ENCODE peak calls at places on chromosomes 16 and 17, in four cellular contexts. One of them, this sample, is unnamed.

GRCh38 chr16:20430948-20431347 is 20.4 kb upstream of the ACSM2A start:
- DNase-seq in neural progenitor cell: no peak
- DNase-seq in fibroblast of pulmonary artery: no peak
- DNase-seq in heart left ventricle: no peak
- DNase-seq in this sample: no peak

GRCh38 chr17:66906321-66907278 is 57.9 kb upstream of the CACNG4 start:
- DNase-seq in heart left ventricle: peak
- DNase-seq in neural progenitor cell: peak
- DNase-seq in fibroblast of pulmonary artery: peak
- DNase-seq in this sample: peak

GRCh38 chr17:41522301-41523224 is 3.9 kb upstream of the KRT15 start:
- DNase-seq in neural progenitor cell: no peak
- DNase-seq in heart left ventricle: no peak
- DNase-seq in fibroblast of pulmonary artery: no peak
- DNase-seq in this sample: peak

GRCh38 chr16:85611205-85611454 is 2.0 kb upstream of the GSE1 start:
- DNase-seq in heart left ventricle: no peak
- DNase-seq in fibroblast of pulmonary artery: no peak
- DNase-seq in neural progenitor cell: peak
- DNase-seq in this sample: peak

GRCh38 chr17:45269912-45270311 is 8.0 kb upstream of the SPATA32 start:
- DNase-seq in fibroblast of pulmonary artery: no peak
- DNase-seq in heart left ventricle: no peak
- DNase-seq in neural progenitor cell: no peak
- DNase-seq in this sample: no peak

GRCh38 chr16:30697264-30698138 is 1.5 kb upstream of the SRCAP start:
- DNase-seq in neural progenitor cell: no peak
- DNase-seq in heart left ventricle: no peak
- DNase-seq in fibroblast of pulmonary artery: no peak
- DNase-seq in this sample: peak

GRCh38 chr17:19991252-19991885 is 13.7 kb upstream of the AKAP10 start:
- DNase-seq in neural progenitor cell: no peak
- DNase-seq in fibroblast of pulmonary artery: no peak
- DNase-seq in heart left ventricle: no peak
- DNase-seq in this sample: no peak

GRCh38 chr16:72295914-72296313 is 124.0 kb upstream of the PMFBP1 start:
- DNase-seq in heart left ventricle: no peak
- DNase-seq in fibroblast of pulmonary artery: no peak
- DNase-seq in neural progenitor cell: no peak
- DNase-seq in this sample: no peak

GRCh38 chr17:82270651-82271050 is 2.8 kb downstream of the CSNK1D start:
- DNase-seq in heart left ventricle: peak
- DNase-seq in neural progenitor cell: no peak
- DNase-seq in fibroblast of pulmonary artery: no peak
- DNase-seq in this sample: no peak

GRCh38 chr17:77846531-77847085 is 111.9 kb upstream of the TNRC6C start:
- DNase-seq in fibroblast of pulmonary artery: no peak
- DNase-seq in heart left ventricle: no peak
- DNase-seq in neural progenitor cell: no peak
- DNase-seq in this sample: no peak

GRCh38 chr16:57485916-57486857 is at the start of gene DOK4:
- DNase-seq in neural progenitor cell: peak
- DNase-seq in heart left ventricle: peak
- DNase-seq in fibroblast of pulmonary artery: peak
- DNase-seq in this sample: peak

GRCh38 chr16:11297492-11298142 is 16.5 kb upstream of the PRM1 start:
- DNase-seq in neural progenitor cell: peak
- DNase-seq in fibroblast of pulmonary artery: peak
- DNase-seq in heart left ventricle: peak
- DNase-seq in this sample: peak

GRCh38 chr17:78709119-78709681 is 72.9 kb downstream of the CYTH1 start:
- DNase-seq in neural progenitor cell: no peak
- DNase-seq in heart left ventricle: no peak
- DNase-seq in fibroblast of pulmonary artery: no peak
- DNase-seq in this sample: no peak

GRCh38 chr16:66030036-66030435 is 336.5 kb upstream of the CDH5 start:
- DNase-seq in fibroblast of pulmonary artery: peak
- DNase-seq in heart left ventricle: no peak
- DNase-seq in neural progenitor cell: no peak
- DNase-seq in this sample: no peak

GRCh38 chr17:50052241-50052788 is 3.6 kb upstream of the ITGA3 start:
- DNase-seq in neural progenitor cell: no peak
- DNase-seq in heart left ventricle: no peak
- DNase-seq in fibroblast of pulmonary artery: no peak
- DNase-seq in this sample: no peak

GRCh38 chr16:6099102-6099501 is 1001.5 kb upstream of the EEF2KMT start:
- DNase-seq in neural progenitor cell: no peak
- DNase-seq in fibroblast of pulmonary artery: no peak
- DNase-seq in heart left ventricle: no peak
- DNase-seq in this sample: no peak

GRCh38 chr17:73308017-73308823 is 3.6 kb downstream of the CDC42EP4 start:
- DNase-seq in fibroblast of pulmonary artery: peak
- DNase-seq in neural progenitor cell: no peak
- DNase-seq in heart left ventricle: peak
- DNase-seq in this sample: no peak

GRCh38 chr17:31834448-31834847 is 24.6 kb downstream of the COPRS start:
- DNase-seq in heart left ventricle: no peak
- DNase-seq in fibroblast of pulmonary artery: no peak
- DNase-seq in neural progenitor cell: no peak
- DNase-seq in this sample: no peak

GRCh38 chr17:73976676-73977521 is 226.6 kb upstream of the RPL38 start:
- DNase-seq in neural progenitor cell: no peak
- DNase-seq in heart left ventricle: no peak
- DNase-seq in fibroblast of pulmonary artery: peak
- DNase-seq in this sample: peak

GRCh38 chr17:15882777-15883176 is 62.2 kb upstream of the ADORA2B start:
- DNase-seq in neural progenitor cell: no peak
- DNase-seq in heart left ventricle: no peak
- DNase-seq in fibroblast of pulmonary artery: no peak
- DNase-seq in this sample: peak

GRCh38 chr17:8683355-8683754 is 52.8 kb upstream of the MYH10 start:
- DNase-seq in neural progenitor cell: no peak
- DNase-seq in heart left ventricle: no peak
- DNase-seq in fibroblast of pulmonary artery: no peak
- DNase-seq in this sample: no peak

GRCh38 chr17:320809-321385 is 31.7 kb downstream of the RPH3AL start:
- DNase-seq in heart left ventricle: peak
- DNase-seq in neural progenitor cell: peak
- DNase-seq in fibroblast of pulmonary artery: no peak
- DNase-seq in this sample: peak

GRCh38 chr17:65191805-65192740 is 54.9 kb downstream of the RGS9 start:
- DNase-seq in fibroblast of pulmonary artery: peak
- DNase-seq in neural progenitor cell: no peak
- DNase-seq in heart left ventricle: no peak
- DNase-seq in this sample: peak

GRCh38 chr17:55117063-55117611 is 147.6 kb upstream of the HLF start:
- DNase-seq in neural progenitor cell: no peak
- DNase-seq in fibroblast of pulmonary artery: peak
- DNase-seq in heart left ventricle: no peak
- DNase-seq in this sample: no peak

GRCh38 chr17:80292557-80292956 is 31.9 kb downstream of the RNF213 start:
- DNase-seq in neural progenitor cell: peak
- DNase-seq in heart left ventricle: no peak
- DNase-seq in fibroblast of pulmonary artery: no peak
- DNase-seq in this sample: peak

GRCh38 chr17:7020894-7021664 is 1.8 kb upstream of the BCL6B start:
- DNase-seq in fibroblast of pulmonary artery: no peak
- DNase-seq in heart left ventricle: no peak
- DNase-seq in neural progenitor cell: no peak
- DNase-seq in this sample: peak
- H3K4me3 ChIP-seq in fibroblast of pulmonary artery: no peak
- H3K4me3 ChIP-seq in heart left ventricle: peak
- H3K4me3 ChIP-seq in neural progenitor cell: no peak
- H3K4me3 ChIP-seq in this sample: no peak

GRCh38 chr16:31876955-31877828 is 3.6 kb downstream of the ZNF267 start:
- DNase-seq in fibroblast of pulmonary artery: peak
- DNase-seq in neural progenitor cell: no peak
- DNase-seq in heart left ventricle: no peak
- DNase-seq in this sample: no peak
- H3K4me3 ChIP-seq in fibroblast of pulmonary artery: peak
- H3K4me3 ChIP-seq in neural progenitor cell: no peak
- H3K4me3 ChIP-seq in heart left ventricle: peak
- H3K4me3 ChIP-seq in this sample: no peak

DNA sequence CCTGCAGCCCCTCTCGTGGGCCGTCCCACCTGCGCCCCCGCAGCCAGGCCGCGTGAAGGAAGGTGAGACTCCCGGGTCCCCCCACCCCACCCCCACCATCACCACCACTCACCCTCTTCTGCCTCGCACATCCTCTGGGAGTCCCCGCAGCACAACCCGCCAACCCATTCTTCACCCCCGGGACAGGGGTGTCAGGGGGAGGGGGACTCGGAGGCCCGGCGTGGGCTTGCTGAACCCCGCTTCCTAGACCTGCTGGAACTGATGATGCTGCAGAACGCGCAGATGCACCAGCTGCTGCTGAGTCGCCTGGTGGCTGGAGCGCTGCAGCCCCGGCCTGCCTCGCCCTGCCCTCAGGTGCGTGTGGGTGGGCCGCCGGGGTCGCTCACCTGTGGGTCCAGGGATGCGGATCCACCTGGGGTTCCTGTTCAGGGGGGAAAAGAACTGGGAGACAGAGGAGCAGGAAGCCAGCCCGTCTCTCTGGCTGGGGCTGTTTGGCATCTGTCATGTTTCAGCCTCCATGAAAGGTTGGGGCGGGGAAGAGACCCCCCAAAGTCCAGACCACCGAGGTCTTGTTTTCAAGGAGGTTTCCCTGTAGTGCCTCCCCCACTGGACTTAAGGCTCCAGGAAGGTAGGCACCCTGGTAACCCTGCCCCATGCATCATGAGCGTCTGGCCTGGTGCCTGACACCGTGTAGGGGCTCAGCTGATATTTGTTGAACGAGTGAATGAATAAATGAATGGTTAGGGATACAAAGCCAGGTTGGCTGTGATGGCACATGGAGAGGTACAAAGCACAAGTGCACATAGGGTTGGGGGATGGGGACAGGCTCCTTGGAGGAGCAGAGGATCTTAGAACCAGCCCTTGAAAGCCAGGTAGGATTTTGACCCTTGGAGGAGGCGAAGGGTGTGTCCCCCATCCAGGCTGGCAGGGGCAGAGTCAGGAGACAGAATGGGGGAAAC is 849 bp downstream of the PRR29 start:
- DNase-seq in heart left ventricle: peak
- DNase-seq in neural progenitor cell: peak
- DNase-seq in fibroblast of pulmonary artery: no peak
- DNase-seq in this sample: peak
- H3K4me3 ChIP-seq in heart left ventricle: peak
- H3K4me3 ChIP-seq in neural progenitor cell: peak
- H3K4me3 ChIP-seq in fibroblast of pulmonary artery: peak
- H3K4me3 ChIP-seq in this sample: peak

GRCh38 chr17:53127331-53127730 is 695.4 kb upstream of the KIF2B start:
- DNase-seq in fibroblast of pulmonary artery: no peak
- DNase-seq in neural progenitor cell: no peak
- DNase-seq in heart left ventricle: no peak
- DNase-seq in this sample: no peak
- H3K4me3 ChIP-seq in fibroblast of pulmonary artery: no peak
- H3K4me3 ChIP-seq in neural progenitor cell: no peak
- H3K4me3 ChIP-seq in heart left ventricle: no peak
- H3K4me3 ChIP-seq in this sample: no peak

GRCh38 chr16:67378642-67379041 is 14.7 kb downstream of the TPPP3 start:
- DNase-seq in fibroblast of pulmonary artery: no peak
- DNase-seq in neural progenitor cell: no peak
- DNase-seq in heart left ventricle: no peak
- DNase-seq in this sample: no peak
- H3K4me3 ChIP-seq in fibroblast of pulmonary artery: no peak
- H3K4me3 ChIP-seq in neural progenitor cell: no peak
- H3K4me3 ChIP-seq in heart left ventricle: no peak
- H3K4me3 ChIP-seq in this sample: no peak

DNA sequence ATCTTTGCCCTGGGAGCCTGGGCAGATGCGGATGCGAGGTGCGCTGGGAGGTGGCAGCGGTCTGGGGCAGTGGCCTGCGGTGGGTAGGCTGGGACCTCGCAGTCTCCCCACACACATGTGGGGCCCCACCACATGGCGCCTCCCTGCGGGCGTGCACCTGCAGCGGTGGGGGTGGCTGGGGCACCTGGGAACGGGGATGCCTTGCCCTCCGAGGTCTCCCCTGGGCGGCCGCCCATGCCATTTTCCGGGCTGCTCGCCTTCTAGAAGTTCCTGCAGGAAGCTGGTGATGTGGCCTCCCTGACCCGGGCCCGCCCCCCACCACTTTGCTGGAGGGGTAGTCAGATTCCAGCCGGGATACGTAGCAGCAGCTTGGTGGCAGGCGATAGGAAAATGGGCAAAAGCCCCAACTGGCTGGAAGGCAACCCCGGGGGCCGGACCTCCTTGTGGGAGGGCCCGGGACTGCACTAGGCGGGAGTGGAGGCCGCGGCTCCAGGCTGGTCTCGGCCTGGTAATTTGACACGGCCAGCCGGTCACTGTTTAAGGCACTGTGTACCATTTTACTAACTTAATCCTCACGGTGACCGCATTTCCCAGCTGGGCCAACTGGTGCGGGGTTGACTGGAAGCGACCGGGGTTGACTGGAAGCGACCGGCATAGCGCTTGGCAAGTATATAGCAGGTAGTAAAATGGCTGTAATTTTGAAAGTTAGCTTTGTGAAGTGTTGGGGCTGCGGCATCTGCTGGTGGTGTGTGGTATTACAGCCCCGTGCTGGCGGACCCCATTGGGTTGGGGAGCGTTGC is 38.5 kb downstream of the IGF2BP1 start:
- DNase-seq in fibroblast of pulmonary artery: peak
- DNase-seq in heart left ventricle: no peak
- DNase-seq in neural progenitor cell: peak
- DNase-seq in this sample: peak
- H3K4me3 ChIP-seq in fibroblast of pulmonary artery: no peak
- H3K4me3 ChIP-seq in heart left ventricle: no peak
- H3K4me3 ChIP-seq in neural progenitor cell: no peak
- H3K4me3 ChIP-seq in this sample: no peak

GRCh38 chr17:28533091-28533670 is 19.2 kb downstream of the UNC119 start:
- DNase-seq in neural progenitor cell: no peak
- DNase-seq in fibroblast of pulmonary artery: no peak
- DNase-seq in heart left ventricle: no peak
- DNase-seq in this sample: peak

GRCh38 chr17:28534740-28535375 is 17.6 kb downstream of the UNC119 start:
- DNase-seq in neural progenitor cell: no peak
- DNase-seq in heart left ventricle: no peak
- DNase-seq in fibroblast of pulmonary artery: no peak
- DNase-seq in this sample: no peak

GRCh38 chr17:28530250-28530649 is 22.2 kb downstream of the UNC119 start:
- DNase-seq in heart left ventricle: no peak
- DNase-seq in fibroblast of pulmonary artery: no peak
- DNase-seq in neural progenitor cell: no peak
- DNase-seq in this sample: no peak

GRCh38 chr17:28530926-28531325 is 21.5 kb downstream of the UNC119 start:
- DNase-seq in fibroblast of pulmonary artery: no peak
- DNase-seq in heart left ventricle: no peak
- DNase-seq in neural progenitor cell: no peak
- DNase-seq in this sample: no peak

GRCh38 chr17:28532063-28532960 is 20.1 kb downstream of the UNC119 start:
- DNase-seq in heart left ventricle: no peak
- DNase-seq in neural progenitor cell: no peak
- DNase-seq in fibroblast of pulmonary artery: no peak
- DNase-seq in this sample: no peak
- H3K4me3 ChIP-seq in heart left ventricle: no peak
- H3K4me3 ChIP-seq in neural progenitor cell: no peak
- H3K4me3 ChIP-seq in fibroblast of pulmonary artery: no peak
- H3K4me3 ChIP-seq in this sample: no peak

This sample was measured in H7.